ENCODE peak calls at places on chromosomes 11 and 22, in eight cellular contexts. M is mesendoderm; G is CD8-positive, alpha-beta memory T cell; V is naive thymus-derived CD4-positive, alpha-beta T cell; D is GM23338; R is upper lobe of right lung; H is bronchial epithelial cell; C is neuronal stem cell. P is an unnamed sample.

GRCh38 chr11:6656936-6657335 is 1.3 kb upstream of the DCHS1 start:
- DNase-seq in C (no peak), R (no peak), D (peak; percentile 21), V (no peak), G (no peak), H (no peak), M (no peak), P (no peak)

GRCh38 chr11:31246451-31247165 is 122.9 kb downstream of the DCDC1 start:
- DNase-seq in M (no peak), G (no peak), R (no peak), C (no peak), V (no peak), H (peak; percentile 63), D (no peak), P (no peak)

GRCh38 chr11:118921121-118921928 is 4.4 kb downstream of the BCL9L start:
- DNase-seq in V (no peak), C (no peak), R (peak; percentile 87), M (peak; percentile 93), H (peak; percentile 83), G (no peak), D (peak; percentile 78), P (peak; percentile 82)

GRCh38 chr11:69356703-69357457 is 62.9 kb downstream of the MYEOV start:
- DNase-seq in D (no peak), H (no peak), V (no peak), G (no peak), C (no peak), M (no peak), R (peak; percentile 47), P (peak; percentile 29)

GRCh38 chr11:125241104-125241503 is 76.6 kb downstream of the PKNOX2 start:
- DNase-seq in C (no peak), D (no peak), R (peak; percentile 9), G (no peak), M (no peak), V (no peak), H (no peak), P (no peak)

GRCh38 chr11:120254788-120255518 is 15.0 kb downstream of the POU2F3 start:
- DNase-seq in D (peak; percentile 91), H (no peak), R (no peak), C (peak; percentile 36), M (peak; percentile 88), G (no peak), V (no peak), P (peak; percentile 90)

GRCh38 chr11:63711838-63712237 is 30.5 kb downstream of the RTN3 start:
- DNase-seq in G (no peak), D (no peak), V (no peak), H (no peak), C (no peak), R (no peak), M (peak; percentile 56), P (no peak)

GRCh38 chr22:46084943-46085830 is 65.1 kb upstream of the PPARA start:
- DNase-seq in C (no peak), D (no peak), H (peak; percentile 52), R (peak; percentile 89), V (no peak), G (no peak), M (no peak), P (no peak)

GRCh38 chr22:42912049-42912448 is 55.0 kb upstream of the ARFGAP3 start:
- DNase-seq in R (no peak), C (no peak), V (no peak), G (no peak), H (no peak), M (no peak), D (no peak), P (no peak)

GRCh38 chr22:32723632-32724031 is 77.9 kb upstream of the TIMP3 start:
- DNase-seq in C (no peak), R (peak; percentile 89), M (no peak), H (peak; percentile 92), G (no peak), D (no peak), V (peak; percentile 40), P (no peak)

GRCh38 chr11:106091480-106092123 is 14.1 kb downstream of the AASDHPPT start:
- DNase-seq in G (no peak), C (no peak), D (no peak), H (peak; percentile 90), M (no peak), R (peak; percentile 21), V (no peak), P (no peak)

GRCh38 chr22:35587447-35587870 is 29.7 kb downstream of the MB start:
- DNase-seq in R (peak; percentile 89), M (no peak), H (no peak), D (no peak), G (no peak), V (no peak), C (no peak), P (no peak)

GRCh38 chr11:77287615-77288273 is 13.7 kb downstream of the GDPD4 start:
- DNase-seq in D (no peak), M (no peak), R (no peak), V (no peak), G (no peak), H (peak; percentile 91), C (no peak), P (no peak)

GRCh38 chr22:48336339-48337060 is 1491.2 kb downstream of the BRD1 start:
- DNase-seq in M (no peak), D (no peak), G (no peak), R (no peak), H (no peak), C (no peak), V (no peak), P (peak; percentile 33)

GRCh38 chr11:65471410-65471762 is 27.5 kb upstream of the MALAT1 start:
- DNase-seq in M (peak; percentile 79), H (peak; percentile 52), V (peak; percentile 21), G (no peak), R (peak; percentile 89), D (peak; percentile 78), C (no peak), P (peak; percentile 80)

GRCh38 chr22:24096401-24097115 is 84.7 kb upstream of the SUSD2 start:
- DNase-seq in R (peak; percentile 56), H (no peak), C (no peak), D (no peak), G (no peak), M (no peak), V (no peak), P (no peak)
- H3K36me3 ChIP-seq in R (peaks cover 60% of the 10 kb centered on the region), H (peaks cover 32% of the 10 kb centered on the region), C (peaks cover 93% of the 10 kb centered on the region), D (no peaks in the 10 kb centered on the region), G (peaks cover 30% of the 10 kb centered on the region), M (peaks cover 5% of the 10 kb centered on the region), V (no peaks in the 10 kb centered on the region), P (peaks cover 20% of the 10 kb centered on the region)

GRCh38 chr11:59142530-59143507 is at the start of gene FAM111A:
- DNase-seq in C (peak; percentile 57), G (peak; percentile 85), D (peak; percentile 95), V (peak; percentile 90), R (peak; percentile 96), M (peak; percentile 94), H (peak; percentile 93), P (peak; percentile 83)

GRCh38 chr11:59144096-59144495 is 1.4 kb downstream of the FAM111A start:
- DNase-seq in V (no peak), C (no peak), M (peak; percentile 2), D (no peak), G (no peak), R (no peak), H (peak; percentile 7), P (no peak)

GRCh38 chr11:59141673-59142460 is 789 bp upstream of the FAM111A start:
- DNase-seq in G (no peak), R (no peak), M (no peak), H (peak; percentile 20), V (peak; percentile 1), D (peak; percentile 13), C (no peak), P (no peak)

GRCh38 chr11:59138643-59139042 is 4.0 kb upstream of the FAM111A start:
- DNase-seq in H (no peak), R (no peak), V (no peak), C (no peak), D (no peak), M (no peak), G (no peak), P (no peak)

DNA sequence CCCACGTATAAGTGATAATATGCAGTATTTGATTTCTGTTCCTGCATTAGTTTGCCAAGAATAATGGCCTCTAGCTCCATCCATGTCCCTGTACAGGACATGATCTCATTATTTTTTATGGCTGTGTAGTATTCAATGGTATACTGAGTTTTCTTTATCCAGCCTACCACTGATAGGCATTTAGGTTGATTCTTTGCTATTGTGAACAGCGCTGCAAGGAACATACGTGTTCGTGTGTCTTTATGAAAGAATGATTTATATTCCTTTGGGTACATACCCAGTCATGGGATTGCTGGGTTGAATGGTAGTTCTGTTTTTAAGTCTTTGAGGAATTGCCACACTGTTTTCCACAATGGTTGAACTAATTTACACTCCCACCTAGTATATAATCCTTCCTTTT is 1.5 kb upstream of the FAM111A start:
- DNase-seq in V (no peak), M (no peak), C (no peak), R (no peak), H (no peak), D (no peak), G (no peak), P (no peak)
- H3K4me3 ChIP-seq in V (no peak overlapping the region), M (no peak overlapping the region), C (no peak overlapping the region), R (no peak overlapping the region), H (no peak overlapping the region), D (peak overlapping the region; percentile 63), G (no peak overlapping the region), P (no peak overlapping the region)

DNA sequence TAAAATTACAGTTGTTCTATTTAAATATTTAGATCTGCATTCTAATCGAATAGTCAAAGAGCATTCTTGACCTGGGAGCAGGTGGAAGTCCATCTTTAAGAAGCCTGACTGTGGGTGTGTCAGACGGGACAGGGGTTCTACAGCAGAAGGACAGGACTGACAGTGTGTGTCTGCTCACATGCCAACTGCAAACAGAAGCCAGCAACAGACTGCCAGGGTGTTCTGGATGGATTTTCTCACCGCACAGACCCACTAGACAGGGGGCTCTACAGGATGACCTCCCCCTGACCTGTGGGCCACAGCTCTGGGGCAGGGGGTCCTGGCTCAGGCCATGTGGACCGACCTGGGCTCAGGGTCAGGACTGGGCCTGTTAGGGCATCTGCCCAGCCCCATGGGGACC is 22.8 kb upstream of the NAP1L4 start:
- DNase-seq in C (no peak), M (no peak), H (no peak), R (no peak), G (no peak), V (no peak), D (no peak), P (no peak)
- H3K36me3 ChIP-seq in C (peaks cover 90% of the 10 kb centered on the region), M (peaks cover 33% of the 10 kb centered on the region), H (peaks cover 61% of the 10 kb centered on the region), R (peaks cover 100% of the 10 kb centered on the region), G (peaks cover 23% of the 10 kb centered on the region), V (no peaks in the 10 kb centered on the region), D (peaks cover 57% of the 10 kb centered on the region), P (peaks cover 62% of the 10 kb centered on the region)

DNA sequence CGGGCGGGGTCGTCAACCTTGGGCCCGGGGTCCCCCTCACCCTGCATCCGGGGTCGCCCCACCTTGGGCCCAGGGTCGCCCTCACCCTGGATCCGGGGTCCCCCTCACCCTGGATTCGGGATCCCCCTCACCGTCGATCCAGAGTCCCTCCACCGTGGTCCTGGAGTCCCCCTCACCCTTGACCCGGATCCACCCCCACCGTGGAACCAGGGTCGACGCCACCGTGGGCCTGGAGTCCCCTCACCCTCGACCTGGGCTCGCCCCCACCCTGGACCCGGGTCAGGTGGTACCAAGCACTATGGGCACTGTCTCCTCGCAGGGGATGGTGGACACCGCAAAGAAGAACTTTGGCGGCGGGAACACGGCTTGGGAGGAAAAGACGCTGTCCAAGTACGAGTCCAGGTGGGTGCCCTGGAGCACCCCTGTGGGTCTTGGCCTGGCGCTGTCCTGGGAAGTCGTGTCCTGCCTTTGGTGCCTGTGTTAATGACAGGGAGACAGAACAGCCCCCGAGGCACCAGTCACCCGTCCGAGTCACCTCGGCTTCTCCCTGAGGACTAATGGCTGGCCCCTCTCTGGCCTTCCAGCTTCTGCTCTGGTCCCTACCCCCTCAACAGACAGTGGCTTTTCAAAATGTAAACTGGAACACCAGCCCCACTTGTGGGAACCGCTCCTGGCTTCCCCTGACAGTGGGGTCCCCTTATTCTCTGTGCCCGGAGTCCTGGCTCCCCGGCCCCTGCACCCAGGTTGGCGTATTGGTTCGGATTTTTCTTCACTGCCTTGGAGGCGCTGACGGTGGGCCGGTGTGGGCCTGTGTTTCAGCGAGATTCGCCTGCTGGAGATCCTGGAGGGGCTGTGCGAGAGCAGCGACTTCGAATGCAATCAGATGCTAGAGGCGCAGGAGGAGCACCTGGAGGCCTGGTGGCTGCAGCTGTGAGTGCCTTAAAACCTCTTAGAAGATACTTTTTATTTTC is 762 bp downstream of the CRELD2 start:
- DNase-seq in V (no peak), R (no peak), D (no peak), M (no peak), H (no peak), C (no peak), G (no peak), P (peak; percentile 82)
- H3K4me3 ChIP-seq in V (peak overlapping the region; percentile 96), R (peak overlapping the region; percentile 90), D (peak overlapping the region; percentile 87), M (peak overlapping the region; percentile 75), H (peak overlapping the region; percentile 84), C (peak overlapping the region; percentile 84), G (peak overlapping the region; percentile 78), P (peak overlapping the region; percentile 56)